ENCODE peak calls at places on chromosomes 7 and 10, in ten cellular contexts. S, P, R, I, K, H, W, E, M and B are unnamed samples. For H3K4me1, the result is how much of the 10 kb centered on the place peaks cover.

GRCh38 chr7:130419652-130420051 is 21.2 kb downstream of the CEP41 start:
- DNase-seq in E (no peak), W (peak), K (no peak), R (no peak), M (peak), S (no peak), H (no peak), P (no peak), I (no peak), B (no peak)

GRCh38 chr10:22624289-22624738 is 90.1 kb downstream of the PIP4K2A start:
- DNase-seq in S (no peak), M (peak), K (no peak), W (no peak), I (no peak), P (no peak), E (no peak), R (no peak), H (no peak), B (no peak)

GRCh38 chr7:30159153-30159552 is 24.4 kb downstream of the MTURN start:
- DNase-seq in W (no peak), M (no peak), K (no peak), S (no peak), H (no peak), E (no peak), I (no peak), P (no peak), R (no peak), B (no peak)

GRCh38 chr7:54542920-54543539 is 855 bp downstream of the VSTM2A start:
- DNase-seq in W (no peak), I (peak), H (no peak), P (peak), K (no peak), R (no peak), S (no peak), M (peak), E (no peak), B (no peak)

GRCh38 chr10:14126697-14127440 is 203.9 kb downstream of the FRMD4A start:
- DNase-seq in K (no peak), E (no peak), W (no peak), I (no peak), S (no peak), R (no peak), P (no peak), H (no peak), M (peak), B (no peak)

GRCh38 chr10:28393956-28394568 is 91.2 kb upstream of the MPP7 start:
- DNase-seq in E (peak), H (peak), K (no peak), R (peak), M (peak), W (peak), I (peak), S (peak), P (peak), B (peak)

GRCh38 chr7:22934473-22935065 is 79.4 kb downstream of the HYCC1 start:
- DNase-seq in K (no peak), H (no peak), W (no peak), I (no peak), P (no peak), M (peak), S (no peak), E (no peak), R (no peak), B (no peak)

GRCh38 chr10:1477578-1477977 is 259.7 kb downstream of the ADARB2 start:
- DNase-seq in W (no peak), E (no peak), S (no peak), I (no peak), P (no peak), H (no peak), K (no peak), R (no peak), M (no peak), B (no peak)

DNA sequence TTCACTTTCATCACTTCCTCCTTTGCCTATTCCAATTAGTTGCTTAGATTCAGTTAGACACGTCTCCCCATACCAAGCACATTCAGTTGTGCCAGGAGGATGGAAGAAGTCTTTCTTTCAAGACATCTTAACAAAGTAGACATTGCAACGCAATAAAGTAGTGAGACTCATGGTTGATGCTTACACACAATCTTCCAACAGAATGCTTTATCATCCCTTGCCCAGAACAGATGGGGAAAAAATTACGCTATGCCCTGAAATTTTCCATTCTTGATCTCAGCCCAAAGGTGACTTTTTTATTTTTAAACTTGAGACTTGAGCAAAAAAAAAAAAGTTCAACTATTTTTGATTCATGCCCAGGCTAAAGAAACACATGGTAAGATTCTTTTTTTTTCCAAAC is 74.9 kb downstream of the KCNMA1 start:
- DNase-seq in K (no peak), E (no peak), I (no peak), S (no peak), P (no peak), H (no peak), R (no peak), M (no peak), W (no peak), B (no peak)
- H3K4me1 ChIP-seq in K (under half), E (under half), I (under half), S (under half), P (under half), H (under half), R (under half), M (under half), W (under half), B (under half)

DNA sequence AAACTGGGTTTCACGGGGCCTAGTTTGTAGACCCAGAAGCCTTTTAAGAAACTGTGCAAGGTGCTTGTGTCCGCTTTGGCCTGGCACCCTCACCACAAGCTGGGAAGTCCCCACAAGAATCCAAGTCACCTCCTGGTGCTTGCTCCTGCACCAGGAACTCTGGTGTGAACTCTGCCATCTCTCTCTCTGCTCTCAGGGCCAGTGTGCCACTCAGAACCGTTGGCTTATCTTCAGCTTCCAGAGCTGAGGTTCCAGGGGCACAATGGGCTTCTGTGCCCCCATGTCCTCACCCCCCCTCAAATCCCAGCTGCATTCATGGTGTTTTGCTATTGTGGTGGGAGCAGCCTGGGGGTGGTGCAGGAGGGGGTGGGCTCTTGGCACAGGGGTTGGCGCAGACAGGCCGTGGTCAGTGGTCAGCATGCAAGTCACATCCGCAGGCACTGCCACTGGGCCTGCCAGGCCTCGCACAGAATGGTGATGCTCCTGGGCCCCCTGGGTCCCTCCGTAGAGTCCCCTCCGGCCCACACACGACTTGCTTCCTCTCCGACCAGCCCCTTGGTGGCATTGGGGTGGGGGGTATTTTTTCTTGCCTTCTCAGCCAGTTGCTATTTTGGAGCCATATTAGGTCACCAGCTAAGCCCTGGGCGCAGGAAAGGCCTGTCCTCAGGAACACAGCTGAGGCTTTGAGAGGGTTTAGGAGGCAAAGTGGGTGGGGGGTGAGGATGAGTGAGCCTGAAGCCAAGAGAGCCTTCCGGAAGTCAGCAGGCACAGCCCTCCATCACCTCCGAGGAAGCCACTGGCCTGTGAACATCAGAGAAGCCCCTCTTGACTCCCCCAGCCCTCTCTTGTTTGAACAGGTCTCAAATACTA is 3.0 kb downstream of the ZCCHC24 start:
- DNase-seq in P (no peak), H (no peak), S (no peak), K (no peak), I (no peak), E (no peak), W (no peak), M (no peak), R (no peak), B (no peak)
- H3K4me3 ChIP-seq in P (no peak), H (peak), S (peak), K (peak), I (no peak), E (peak), W (no peak), M (no peak), R (no peak), B (peak)

DNA sequence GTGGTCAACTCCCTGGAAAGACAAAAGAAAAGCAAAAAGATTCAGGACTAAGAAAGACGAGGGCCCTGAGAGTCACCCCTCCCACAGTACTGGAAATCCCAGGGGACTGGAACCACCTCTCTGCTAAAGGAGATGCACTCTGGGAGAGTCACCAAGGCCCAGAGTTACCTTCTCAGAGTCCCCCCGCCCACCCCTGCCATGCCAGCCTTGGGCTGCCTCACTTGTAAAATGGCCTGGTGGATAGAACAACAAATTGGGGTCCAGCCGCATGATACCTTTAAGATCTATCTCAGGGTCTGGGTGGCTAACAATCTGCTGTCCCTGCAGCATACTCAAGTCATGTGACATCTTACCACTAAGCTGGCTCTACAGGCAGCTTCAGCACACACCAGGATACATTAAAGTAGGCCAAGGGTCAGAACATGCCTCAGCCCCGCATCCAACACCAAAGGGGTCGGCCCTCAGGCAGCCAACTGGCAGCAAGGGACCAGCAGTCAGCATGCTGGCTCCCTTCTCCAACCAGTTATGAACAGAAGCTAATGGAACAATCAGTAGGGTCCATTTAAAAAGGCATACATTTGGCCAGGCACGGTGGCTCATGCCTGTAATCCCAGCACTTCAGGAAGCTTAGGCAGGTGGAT is 37.2 kb downstream of the FAM53B start:
- DNase-seq in K (no peak), H (no peak), R (no peak), P (no peak), M (no peak), S (no peak), W (no peak), I (no peak), E (no peak), B (no peak)
- H3K27ac ChIP-seq in K (no peak), H (peak), R (peak), P (no peak), M (no peak), S (peak), W (no peak), I (peak), E (peak), B (peak)

DNA sequence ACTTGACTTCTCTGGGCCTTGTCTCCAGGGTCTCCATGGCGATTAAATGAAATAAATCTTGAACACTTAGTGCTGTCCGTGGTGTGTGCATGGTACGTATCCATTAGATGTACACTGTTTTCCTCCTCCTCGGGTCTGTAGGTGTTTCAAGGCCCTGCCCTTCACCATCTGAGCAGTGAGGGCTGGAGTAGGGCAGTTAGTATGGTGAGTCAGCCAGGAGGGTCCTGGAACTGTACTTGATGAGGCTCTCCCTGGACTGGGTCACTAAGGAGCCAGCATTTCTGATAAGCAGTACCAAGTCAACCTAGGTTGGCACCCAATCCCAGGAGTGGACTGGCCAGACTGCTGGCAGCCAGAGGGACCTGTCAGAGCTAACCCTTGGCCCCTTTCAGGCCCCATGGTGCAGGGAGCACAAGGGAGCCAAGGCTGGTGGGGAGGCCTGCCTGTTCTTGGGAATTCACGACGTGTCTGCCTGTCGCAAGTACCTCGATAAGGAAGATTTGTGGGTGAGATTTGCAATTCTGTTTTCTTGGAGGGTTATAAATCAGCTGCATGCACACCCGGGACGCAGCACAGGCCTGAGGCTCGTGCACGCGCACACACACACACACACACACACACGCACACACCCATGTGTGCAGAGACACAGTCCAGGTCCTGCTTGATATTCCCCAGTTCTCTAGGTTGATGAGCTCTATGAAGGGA is 114.1 kb downstream of the ZMIZ1 start:
- DNase-seq in H (peak), P (no peak), R (no peak), S (no peak), M (no peak), K (no peak), E (peak), I (no peak), W (no peak), B (no peak)
- H3K4me1 ChIP-seq in H (half or more), P (half or more), R (under half), S (half or more), M (half or more), K (half or more), E (half or more), I (half or more), W (under half), B (half or more)

GRCh38 chr10:49398986-49399385 is 3.1 kb upstream of the DRGX start:
- DNase-seq in I (no peak), K (no peak), H (no peak), E (no peak), W (no peak), P (no peak), M (no peak), R (no peak), S (no peak), B (no peak)

GRCh38 chr10:49397036-49397999 is 1.4 kb upstream of the DRGX start:
- DNase-seq in W (no peak), I (peak), S (no peak), H (no peak), K (no peak), R (no peak), P (peak), M (no peak), E (no peak), B (no peak)

GRCh38 chr10:49400365-49400764 is 4.5 kb upstream of the DRGX start:
- DNase-seq in H (no peak), I (no peak), R (no peak), S (no peak), K (no peak), W (no peak), M (no peak), P (no peak), E (no peak), B (no peak)

GRCh38 chr10:49396666-49396999 is 744 bp upstream of the DRGX start:
- DNase-seq in E (no peak), P (no peak), S (no peak), R (no peak), W (no peak), K (no peak), H (no peak), M (no peak), I (peak), B (no peak)

DNA sequence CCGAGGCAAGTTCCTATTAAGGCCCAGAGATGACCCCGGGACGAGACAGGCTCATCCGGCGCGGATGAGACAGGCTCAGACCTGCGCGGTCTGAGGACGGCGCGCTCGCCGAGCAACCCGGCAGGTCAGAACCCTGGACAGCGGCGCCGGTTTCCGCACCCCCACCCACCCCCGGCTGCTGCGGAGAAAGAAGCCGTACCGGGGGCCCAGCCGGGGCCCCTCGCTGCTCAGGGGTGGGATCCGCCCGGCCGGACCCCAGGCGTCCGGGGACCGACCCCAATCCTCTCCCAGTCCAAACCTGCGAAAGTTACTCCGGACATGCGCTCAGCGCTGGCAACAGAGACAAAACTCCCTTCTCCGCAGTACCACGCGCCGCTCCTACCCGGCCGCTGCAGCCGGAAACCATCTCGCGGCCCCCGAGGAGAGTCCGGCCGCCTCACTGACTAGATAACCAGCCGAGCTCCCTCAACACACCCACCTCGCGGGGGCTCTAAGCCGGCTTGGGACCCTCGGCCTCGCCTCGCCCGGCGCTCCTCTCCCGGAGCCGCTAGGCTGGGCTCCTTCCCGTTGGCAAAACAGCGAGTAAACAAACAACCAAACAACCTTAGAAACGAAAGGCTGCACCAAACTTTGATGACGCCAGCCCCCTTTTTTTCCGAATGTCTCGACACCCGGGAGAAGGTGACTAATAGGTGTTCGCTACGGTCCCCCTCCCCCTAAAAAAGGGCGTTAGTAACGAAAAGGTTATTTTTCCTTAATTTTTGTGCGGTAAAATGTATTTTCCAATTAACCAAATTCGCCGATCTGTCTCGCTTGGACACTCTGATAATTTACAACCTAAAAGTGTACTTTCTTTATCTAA is 2.3 kb upstream of the DRGX start:
- DNase-seq in M (peak), S (peak), P (peak), R (no peak), K (no peak), W (peak), I (peak), E (peak), H (no peak), B (peak)
- H3K4me3 ChIP-seq in M (peak), S (peak), P (no peak), R (no peak), K (peak), W (no peak), I (peak), E (peak), H (no peak), B (peak)

DNA sequence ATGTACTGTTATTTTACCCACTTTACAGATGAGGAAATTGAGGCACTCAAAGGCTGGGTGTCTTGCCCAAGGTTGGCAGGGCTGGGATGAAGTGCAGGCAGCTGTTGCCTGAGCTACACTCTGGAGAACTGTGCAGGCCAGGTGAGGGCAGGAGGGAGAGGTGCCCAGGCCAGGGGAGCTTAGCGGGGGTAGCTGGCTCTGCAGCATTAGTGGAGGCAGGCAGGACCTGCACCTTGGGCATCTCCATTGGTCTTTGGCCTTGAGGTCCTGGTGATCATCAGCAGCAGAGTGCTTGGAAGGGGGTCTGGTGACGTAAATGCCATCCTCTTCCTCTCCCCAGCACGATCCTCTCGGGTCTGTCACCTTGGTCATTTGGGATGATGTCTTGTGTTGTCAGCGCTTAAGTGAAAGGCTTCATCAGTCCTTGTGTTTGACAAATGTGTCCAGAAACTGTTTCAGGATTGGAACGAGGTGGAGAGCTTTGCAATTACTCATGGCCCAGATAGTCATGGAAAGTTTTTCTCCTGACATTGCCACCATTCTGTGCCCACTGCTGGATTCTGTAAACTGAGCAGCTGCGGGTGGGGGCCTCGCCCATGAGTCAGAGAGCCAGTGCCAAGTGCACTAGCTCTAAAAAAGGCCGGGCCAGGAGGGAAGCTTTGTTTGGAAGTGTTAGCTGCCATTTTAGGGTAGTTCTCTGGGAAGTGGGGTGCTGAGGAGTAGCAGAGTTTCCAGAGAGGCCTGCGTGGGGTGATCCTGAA is 47.6 kb downstream of the TSPAN15 start:
- DNase-seq in S (peak), M (no peak), I (no peak), E (no peak), R (no peak), W (no peak), H (no peak), K (no peak), P (no peak), B (no peak)
- H3K27ac ChIP-seq in S (no peak), M (no peak), I (no peak), E (no peak), R (no peak), W (no peak), H (no peak), K (no peak), P (no peak), B (no peak)

GRCh38 chr7:120941856-120942255 is 8.7 kb upstream of the ING3 start:
- DNase-seq in S (no peak), K (no peak), W (no peak), I (no peak), R (no peak), P (no peak), E (no peak), M (no peak), H (no peak), B (no peak)

GRCh38 chr7:120944826-120945562 is 5.6 kb upstream of the ING3 start:
- DNase-seq in E (no peak), S (no peak), M (no peak), W (no peak), H (no peak), I (no peak), P (no peak), R (no peak), K (no peak), B (no peak)

GRCh38 chr7:120939345-120939744 is 11.2 kb upstream of the ING3 start:
- DNase-seq in K (no peak), E (no peak), M (no peak), P (no peak), W (no peak), H (no peak), I (no peak), R (no peak), S (no peak), B (no peak)

GRCh38 chr7:120942861-120943260 is 7.7 kb upstream of the ING3 start:
- DNase-seq in E (no peak), S (no peak), R (no peak), I (no peak), K (no peak), W (no peak), H (no peak), P (no peak), M (no peak), B (no peak)

DNA sequence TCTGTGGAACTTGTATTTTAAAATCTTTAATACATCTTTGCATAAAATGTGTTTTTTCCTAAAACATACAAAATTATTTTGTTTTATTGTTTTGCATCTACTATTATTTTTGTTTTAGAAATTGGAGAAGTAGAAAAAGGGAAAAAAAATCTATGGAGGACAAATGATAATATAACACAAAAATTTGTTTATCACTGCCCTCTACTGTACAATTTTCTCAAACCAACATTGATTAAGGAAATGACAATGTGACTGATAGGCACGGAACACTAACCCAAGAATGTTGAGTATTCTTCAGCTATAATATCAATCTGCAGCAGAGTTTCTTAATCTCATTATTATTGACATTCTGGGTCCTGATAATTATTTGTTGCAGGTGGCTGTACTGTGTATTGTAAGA is 9.5 kb upstream of the ING3 start:
- DNase-seq in P (no peak), E (no peak), K (no peak), R (no peak), W (no peak), I (no peak), S (no peak), H (no peak), M (no peak), B (no peak)
- H3K4me1 ChIP-seq in P (under half), E (under half), K (under half), R (under half), W (under half), I (under half), S (under half), H (under half), M (under half), B (under half)